ENCODE peak calls at places on chromosomes 11 and 22, in seven cellular contexts. K is left lung; F is cardiac fibroblast; H is M059J; N is activated naive CD4-positive, alpha-beta T cell treated with Interleukin-2 at 50 U/mL for 16 hours; U is T-helper 1 cell; S is adrenal gland. W is an unnamed sample.

GRCh38 chr11:59144579-59145345 is 2.1 kb downstream of the FAM111A start:
- DNase-seq in K (peak), F (peak), H (peak), N (peak), U (peak), S (peak), W (peak)

GRCh38 chr11:70131606-70132190 is 53.6 kb downstream of the ANO1 start:
- DNase-seq in K (peak), F (no peak), H (no peak), N (no peak), U (no peak), S (no peak), W (no peak)

GRCh38 chr11:43537831-43538230 is 142.7 kb upstream of the HSD17B12 start:
- DNase-seq in K (no peak), F (no peak), H (no peak), N (no peak), U (no peak), S (no peak), W (no peak)

GRCh38 chr11:14585438-14585837 is 58.2 kb upstream of the PDE3B start:
- DNase-seq in K (no peak), F (no peak), H (no peak), N (no peak), U (no peak), S (no peak), W (no peak)

GRCh38 chr11:122176651-122177050 is 60.6 kb upstream of the BLID start:
- DNase-seq in K (no peak), F (no peak), H (no peak), N (no peak), U (no peak), S (no peak), W (no peak)

GRCh38 chr11:111574373-111575230 is 27.6 kb upstream of the SIK2 start:
- DNase-seq in K (no peak), F (no peak), H (no peak), N (no peak), U (no peak), S (no peak), W (no peak)

GRCh38 chr11:131295986-131296385 is 74.4 kb upstream of the NTM start:
- DNase-seq in K (no peak), F (no peak), H (no peak), N (no peak), U (no peak), S (no peak), W (no peak)

GRCh38 chr11:110858556-110858921 is 146.3 kb upstream of the ARHGAP20 start:
- DNase-seq in K (no peak), F (peak), H (no peak), N (no peak), U (no peak), S (peak), W (no peak)

GRCh38 chr11:66327171-66328035 is 8.8 kb downstream of the RIN1 start:
- DNase-seq in K (peak), F (peak), H (peak), N (no peak), U (no peak), S (no peak), W (no peak)

GRCh38 chr11:72079776-72080325 is 491 bp downstream of the NUMA1 start:
- DNase-seq in K (no peak), F (no peak), H (peak), N (no peak), U (peak), S (no peak), W (no peak)

GRCh38 chr22:44497218-44497903 is 672 bp downstream of the RTL6 start:
- DNase-seq in K (peak), F (peak), H (no peak), N (peak), U (no peak), S (peak), W (peak)

GRCh38 chr11:68107689-68108088 is 13.5 kb downstream of the CHKA start:
- DNase-seq in K (no peak), F (no peak), H (no peak), N (no peak), U (no peak), S (no peak), W (no peak)

GRCh38 chr11:24716403-24716802 is 219.6 kb downstream of the LUZP2 start:
- DNase-seq in K (no peak), F (no peak), H (no peak), N (no peak), U (no peak), S (no peak), W (no peak)

GRCh38 chr11:36622431-36623136 is 24.5 kb upstream of the RAG2 start:
- DNase-seq in K (no peak), F (peak), H (peak), N (no peak), U (peak), S (no peak), W (no peak)

GRCh38 chr11:20912046-20912821 is 242.8 kb downstream of the NELL1 start:
- DNase-seq in K (no peak), F (no peak), H (no peak), N (no peak), U (no peak), S (no peak), W (no peak)